ENCODE peak calls at places on chromosomes 4 and X, in five cellular contexts. U is keratinocyte, F is AG04450, C is NB4, R is left lung. B is an unnamed sample.

GRCh38 chr4:108361886-108362285 is 193.2 kb upstream of the LEF1 start:
- DNase-seq in C (no peak), R (no peak), F (no peak), U (no peak), B (no peak)

GRCh38 chr4:108635070-108635655 is 14.8 kb downstream of the RPL34 start:
- DNase-seq in F (no peak), C (no peak), U (no peak), R (no peak), B (no peak)

GRCh38 chr4:100736651-100737450 is 219.0 kb upstream of the EMCN start:
- DNase-seq in R (no peak), U (peak), F (no peak), C (no peak), B (peak)

GRCh38 chr4:38663801-38664703 is at the start of gene KLF3:
- DNase-seq in R (peak), F (peak), U (no peak), C (peak), B (peak)

GRCh38 chr4:6727943-6728250 is 11.9 kb downstream of the BLOC1S4 start:
- DNase-seq in F (no peak), R (no peak), U (no peak), C (no peak), B (no peak)

GRCh38 chr4:109046549-109047171 is 255.8 kb downstream of the COL25A1 start:
- DNase-seq in C (no peak), F (peak), U (no peak), R (no peak), B (no peak)

GRCh38 chr4:18366136-18366535 is 344.6 kb upstream of the LCORL start:
- DNase-seq in F (no peak), R (no peak), U (no peak), C (no peak), B (no peak)

GRCh38 chrX:40012800-40013682 is 84.7 kb downstream of the BCOR start:
- DNase-seq in U (no peak), R (peak), F (no peak), C (peak), B (no peak)

GRCh38 chrX:39753296-39753996 is 344.3 kb downstream of the BCOR start:
- DNase-seq in F (no peak), C (peak), U (peak), R (no peak), B (peak)

GRCh38 chr4:113618205-113618604 is 143.3 kb downstream of the CAMK2D start:
- DNase-seq in U (no peak), F (no peak), C (no peak), R (no peak), B (no peak)

GRCh38 chr4:7339751-7340552 is 94.8 kb downstream of the PSAPL1 start:
- DNase-seq in C (no peak), U (no peak), R (peak), F (no peak), B (no peak)

GRCh38 chrX:1551959-1552546 is 15.1 kb upstream of the P2RY8 start:
- DNase-seq in F (no peak), R (no peak), C (no peak), U (no peak), B (no peak)
- TF ChIP-seq CTCF in F (no peak), R (no peak), C (no peak), U (no peak), B (no peak)

GRCh38 chr4:79210636-79211049 is 115.2 kb downstream of the NAA11 start:
- DNase-seq in U (no peak), F (no peak), C (no peak), R (no peak), B (no peak)
- H3K4me3 ChIP-seq in U (no peak), F (no peak), C (peak), R (no peak), B (no peak)

GRCh38 chr4:48924416-48924815 is 17.8 kb upstream of the OCIAD2 start:
- DNase-seq in U (no peak), R (no peak), C (no peak), F (no peak), B (no peak)
- TF ChIP-seq CTCF in U (no peak), R (no peak), C (no peak), F (no peak), B (no peak)

GRCh38 chr4:55111601-55112000 is 13.8 kb downstream of the KDR start:
- DNase-seq in F (no peak), U (no peak), C (no peak), R (no peak), B (no peak)

GRCh38 chr4:55117511-55117910 is 7.9 kb downstream of the KDR start:
- DNase-seq in R (no peak), U (no peak), F (no peak), C (no peak), B (no peak)

GRCh38 chr4:55121246-55121645 is 4.1 kb downstream of the KDR start:
- DNase-seq in C (peak), F (no peak), R (no peak), U (no peak), B (no peak)

GRCh38 chr4:55118397-55118796 is 7.0 kb downstream of the KDR start:
- DNase-seq in F (no peak), C (no peak), R (no peak), U (no peak), B (no peak)

GRCh38 chr4:55116450-55116849 is 8.9 kb downstream of the KDR start:
- DNase-seq in R (no peak), F (no peak), U (no peak), C (no peak), B (no peak)
- H3K4me3 ChIP-seq in R (no peak), F (no peak), U (no peak), C (no peak), B (no peak)

DNA sequence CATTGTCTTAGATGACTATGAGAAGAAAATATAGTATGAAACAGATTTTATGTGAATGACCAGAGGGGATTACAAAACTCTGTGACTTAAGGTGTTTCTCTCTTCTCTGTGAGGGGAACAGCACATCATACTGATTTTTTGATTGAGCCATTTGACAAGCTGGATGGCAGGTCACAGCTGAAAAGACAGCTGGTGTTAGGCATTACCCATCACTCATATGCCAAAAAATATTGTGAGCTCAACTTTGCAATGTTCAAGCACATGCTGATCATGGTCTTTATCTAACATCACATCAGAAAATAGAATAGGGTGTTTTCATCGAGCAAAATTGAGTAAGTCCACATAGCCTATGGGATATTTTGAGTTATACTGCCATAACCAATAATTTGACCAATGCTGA is 86.7 kb upstream of the TECRL start:
- DNase-seq in R (no peak), U (no peak), F (no peak), C (no peak), B (no peak)
- TF ChIP-seq CTCF in R (no peak), U (no peak), F (no peak), C (no peak), B (no peak)

GRCh38 chrX:69285881-69286545 is 120.8 kb upstream of the PJA1 start:
- DNase-seq in R (peak), C (peak), F (no peak), U (no peak), B (no peak)

GRCh38 chrX:69287025-69287540 is 121.8 kb upstream of the PJA1 start:
- DNase-seq in F (no peak), C (no peak), R (no peak), U (no peak), B (no peak)

GRCh38 chrX:69286546-69286906 is 121.3 kb upstream of the PJA1 start:
- DNase-seq in R (no peak), U (no peak), F (no peak), C (no peak), B (no peak)

GRCh38 chrX:69284491-69284890 is 119.2 kb upstream of the PJA1 start:
- DNase-seq in C (no peak), F (no peak), U (no peak), R (no peak), B (no peak)

DNA sequence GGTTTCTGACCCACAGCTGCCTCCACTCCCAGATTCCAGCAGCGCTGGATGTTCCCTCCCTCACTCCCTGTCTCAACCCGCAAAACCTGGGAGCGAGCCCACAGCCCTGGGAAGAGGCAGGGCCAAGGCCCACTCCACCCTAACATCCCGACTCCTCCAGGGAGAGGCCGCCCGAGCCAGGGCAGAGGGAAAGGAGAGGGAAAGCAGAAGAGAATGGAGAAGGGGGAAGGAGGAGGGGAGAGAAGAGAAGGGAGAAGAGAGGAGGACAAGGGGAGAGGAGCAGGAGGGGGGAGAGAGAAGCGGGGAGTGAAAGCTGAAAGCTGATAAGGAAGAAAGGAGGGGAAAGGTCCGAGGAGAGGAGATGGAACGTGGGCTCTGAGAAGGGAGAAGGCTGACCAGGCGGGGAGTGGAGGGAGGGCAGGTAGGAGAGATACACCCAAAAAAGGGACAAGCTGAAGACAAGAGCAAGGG is 120.2 kb upstream of the PJA1 start:
- DNase-seq in C (no peak), F (no peak), U (no peak), R (no peak), B (no peak)
- H3K4me3 ChIP-seq in C (no peak), F (peak), U (no peak), R (peak), B (no peak)

GRCh38 chrX:42615161-42615563 is 162.8 kb downstream of the PPP1R2C start:
- DNase-seq in F (no peak), C (peak), U (peak), R (no peak), B (no peak)
- TF ChIP-seq CTCF in F (no peak), C (peak), U (peak), R (no peak), B (peak)